ENCODE peak calls at places on chromosome 7, in five cellular contexts. U, K, S, H and L are unnamed samples.

GRCh38 chr7:99737726-99738125 is 2.7 kb upstream of the CYP3A7 start:
- DNase-seq in S (no peak), H (no peak), K (no peak), U (no peak), L (no peak)

GRCh38 chr7:133054167-133054840 is 27.6 kb downstream of the CHCHD3 start:
- DNase-seq in U (no peak), H (no peak), K (no peak), S (no peak), L (no peak)

GRCh38 chr7:27901028-27901760 is 161.2 kb downstream of the TAX1BP1 start:
- DNase-seq in U (no peak), K (no peak), S (no peak), H (peak), L (peak)

GRCh38 chr7:1233328-1234048 is 816 bp downstream of the UNCX start:
- DNase-seq in U (no peak), S (no peak), H (no peak), K (no peak), L (no peak)

GRCh38 chr7:91243591-91244368 is 20.5 kb upstream of the FZD1 start:
- DNase-seq in S (no peak), H (no peak), K (no peak), U (no peak), L (no peak)

GRCh38 chr7:7175075-7175695 is 7.2 kb upstream of the C1GALT1 start:
- DNase-seq in K (no peak), S (no peak), H (no peak), U (no peak), L (no peak)

GRCh38 chr7:18993933-18994668 is 123.3 kb downstream of the TWIST1 start:
- DNase-seq in K (no peak), U (no peak), S (no peak), H (no peak), L (no peak)

GRCh38 chr7:73904219-73905136 is 43.5 kb downstream of the TMEM270 start:
- DNase-seq in K (no peak), H (no peak), S (no peak), U (no peak), L (no peak)

GRCh38 chr7:33852838-33853237 is 52.5 kb upstream of the BMPER start:
- DNase-seq in K (no peak), S (no peak), H (no peak), U (no peak), L (no peak)